ENCODE peak calls at places on chromosomes 5 and 9, in ten cellular contexts. D is mucosa of descending colon, U is right lobe of liver, E is choroid plexus epithelial cell, B is heart right ventricle, Z is astrocyte, C is Peyer's patch, L is uterus, F is osteoblast, S is cardiac fibroblast. P is an unnamed sample.
A peak's percentile ranks its signal among the peaks of the same experiment; 100 is the strongest.

GRCh38 chr9:108702681-108703080 is 153.1 kb downstream of the ACTL7B start:
- DNase-seq in D (no peak), U (no peak), E (no peak), B (no peak), Z (no peak), C (no peak), L (no peak), F (no peak), S (no peak), P (no peak)

GRCh38 chr5:172078027-172078426 is 71.6 kb upstream of the FBXW11 start:
- DNase-seq in D (peak; percentile 45), U (no peak), E (no peak), B (no peak), Z (no peak), C (peak; percentile 58), L (no peak), F (no peak), S (no peak), P (no peak)

GRCh38 chr5:143418140-143418866 is 14.8 kb upstream of the NR3C1 start:
- DNase-seq in D (peak; percentile 30), U (no peak), E (no peak), B (no peak), Z (no peak), C (no peak), L (no peak), F (no peak), S (no peak), P (no peak)

GRCh38 chr5:8700222-8700621 is 831.3 kb downstream of the MTRR start:
- DNase-seq in D (peak; percentile 27), U (no peak), E (peak; percentile 28), B (no peak), Z (no peak), C (peak; percentile 63), L (no peak), F (no peak), S (no peak), P (no peak)

GRCh38 chr9:16121593-16121992 is 568.8 kb downstream of the CCDC171 start:
- DNase-seq in D (no peak), U (no peak), E (peak; percentile 59), B (no peak), Z (peak; percentile 58), C (no peak), L (no peak), F (no peak), S (peak; percentile 61), P (no peak)

GRCh38 chr5:170861855-170862766 is at the start of gene RANBP17:
- DNase-seq in D (peak; percentile 80), U (peak; percentile 69), E (peak; percentile 88), B (peak; percentile 56), Z (peak; percentile 55), C (peak; percentile 54), L (peak; percentile 19), F (peak; percentile 95), S (peak; percentile 77), P (peak; percentile 80)

GRCh38 chr9:9598723-9599122 is 1014.1 kb downstream of the PTPRD start:
- DNase-seq in D (no peak), U (no peak), E (no peak), B (no peak), Z (no peak), C (no peak), L (no peak), F (no peak), S (no peak), P (no peak)

GRCh38 chr9:108786756-108787663 is 68.8 kb downstream of the ACTL7B start:
- DNase-seq in D (no peak), U (no peak), E (peak; percentile 62), B (no peak), Z (peak; percentile 53), C (no peak), L (no peak), F (peak; percentile 81), S (peak; percentile 53), P (no peak)

GRCh38 chr5:171946382-171946781 is 60.1 kb downstream of the FBXW11 start:
- DNase-seq in D (no peak), U (no peak), E (no peak), B (no peak), Z (no peak), C (no peak), L (no peak), F (no peak), S (no peak), P (no peak)

GRCh38 chr5:54758038-54758437 is 227.4 kb downstream of the ESM1 start:
- DNase-seq in D (no peak), U (no peak), E (peak; percentile 87), B (no peak), Z (peak; percentile 88), C (no peak), L (no peak), F (no peak), S (peak; percentile 91), P (no peak)

GRCh38 chr9:91421022-91421765 is 2.4 kb downstream of the NFIL3 start:
- DNase-seq in D (peak; percentile 64), U (peak; percentile 66), E (peak; percentile 64), B (peak; percentile 38), Z (no peak), C (no peak), L (peak; percentile 38), F (peak; percentile 88), S (peak; percentile 30), P (peak; percentile 67)
- TF ChIP-seq CTCF in D (no peak), U (peak; percentile 31), E (peak; percentile 59), B (no peak), Z (peak; percentile 20), C (no peak), L (no peak), F (peak; percentile 39), S (peak; percentile 44), P (peak; percentile 36)

DNA sequence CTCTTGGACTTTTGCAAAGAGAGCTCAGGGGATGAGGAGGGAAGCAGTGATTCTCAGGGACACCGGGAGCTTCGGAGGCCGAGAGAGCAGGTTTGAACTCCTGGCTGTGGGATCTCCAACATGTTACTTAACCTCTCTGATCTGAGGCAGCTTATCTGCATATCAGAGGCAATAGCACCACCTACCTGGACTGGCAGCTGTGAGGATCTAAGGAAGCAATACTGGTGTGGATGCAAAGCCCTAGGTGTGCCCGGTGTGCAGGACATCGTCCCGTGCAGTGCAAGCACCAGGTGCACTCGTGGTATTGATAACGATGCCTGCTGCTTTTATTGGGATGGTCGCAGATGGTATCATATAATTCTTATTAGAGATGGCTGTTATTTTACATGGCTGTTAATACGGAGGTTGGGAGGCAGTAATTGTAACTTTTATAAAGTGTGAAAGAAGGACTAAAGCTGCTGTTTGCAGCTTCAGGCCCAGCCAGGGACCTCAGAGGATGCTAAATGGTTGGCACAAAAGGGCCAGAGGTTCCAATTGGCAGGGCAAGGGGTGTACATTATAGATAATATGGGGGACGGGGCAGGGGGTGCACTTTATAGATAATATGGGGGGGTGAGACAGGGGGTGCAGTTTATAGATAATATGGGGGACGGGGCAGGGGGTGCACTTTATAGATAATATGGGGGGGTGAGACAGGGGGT is 14.9 kb downstream of the COL5A1 start:
- DNase-seq in D (peak; percentile 10), U (peak; percentile 40), E (no peak), B (no peak), Z (no peak), C (no peak), L (no peak), F (peak; percentile 81), S (no peak), P (no peak)
- TF ChIP-seq CTCF in D (no peak), U (no peak), E (peak; percentile 37), B (no peak), Z (no peak), C (no peak), L (no peak), F (no peak), S (no peak), P (no peak)

DNA sequence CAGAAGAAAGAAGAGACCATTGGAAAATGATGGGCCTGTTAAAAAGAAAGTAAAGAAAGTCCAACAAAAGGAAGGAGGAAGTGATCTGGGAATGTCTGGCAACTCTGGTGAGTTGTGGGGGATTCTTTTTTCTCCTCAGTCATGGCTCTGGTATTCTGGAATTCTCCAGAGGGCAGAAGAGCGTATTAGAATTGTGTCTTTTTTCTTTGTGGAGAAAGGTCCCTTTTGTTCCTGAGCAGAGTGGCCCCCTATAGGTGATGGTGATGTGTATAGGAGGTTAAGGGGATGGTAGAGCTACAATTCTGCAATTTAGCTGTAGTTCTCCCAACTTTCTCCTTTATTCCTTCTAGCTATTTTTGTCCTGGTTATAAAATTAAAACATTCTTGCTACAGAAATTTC is 1.6 kb upstream of the DHFR start:
- DNase-seq in D (no peak), U (no peak), E (no peak), B (no peak), Z (peak; percentile 17), C (no peak), L (no peak), F (no peak), S (peak; percentile 15), P (no peak)
- TF ChIP-seq CTCF in D (no peak), U (no peak), E (peak; percentile 22), B (no peak), Z (no peak), C (no peak), L (no peak), F (peak; percentile 19), S (no peak), P (no peak)

DNA sequence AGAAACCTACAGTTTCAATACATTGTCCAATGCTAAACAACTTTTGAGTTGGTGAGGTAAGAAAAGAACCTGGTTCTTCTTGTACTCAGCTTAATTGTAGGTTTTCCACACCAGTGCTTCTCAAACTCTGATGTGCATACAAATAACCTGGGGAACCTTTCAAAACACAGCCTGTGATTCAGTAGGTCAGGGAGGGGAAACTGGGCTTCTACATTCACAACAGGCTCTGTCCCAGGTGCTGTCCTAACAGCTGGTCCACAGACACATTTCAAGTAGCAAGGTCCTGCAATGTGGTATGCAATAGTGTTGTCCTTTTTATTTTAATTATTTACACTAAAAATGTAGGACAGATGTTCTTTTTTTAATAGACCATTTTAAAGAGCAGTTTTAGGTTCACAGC is 47.4 kb upstream of the SNCAIP start:
- DNase-seq in D (no peak), U (no peak), E (no peak), B (no peak), Z (no peak), C (no peak), L (no peak), F (no peak), S (no peak), P (no peak)
- TF ChIP-seq CTCF in D (no peak), U (no peak), E (no peak), B (no peak), Z (no peak), C (no peak), L (no peak), F (no peak), S (no peak), P (no peak)

GRCh38 chr9:87834357-87834756 is 48.3 kb upstream of the SPATA31E1 start:
- DNase-seq in D (peak; percentile 37), U (no peak), E (no peak), B (no peak), Z (no peak), C (peak; percentile 56), L (no peak), F (no peak), S (no peak), P (no peak)
- TF ChIP-seq CTCF in D (no peak), U (peak; percentile 5), E (no peak), B (no peak), Z (no peak), C (peak; percentile 44), L (no peak), F (no peak), S (peak; percentile 13), P (no peak)

DNA sequence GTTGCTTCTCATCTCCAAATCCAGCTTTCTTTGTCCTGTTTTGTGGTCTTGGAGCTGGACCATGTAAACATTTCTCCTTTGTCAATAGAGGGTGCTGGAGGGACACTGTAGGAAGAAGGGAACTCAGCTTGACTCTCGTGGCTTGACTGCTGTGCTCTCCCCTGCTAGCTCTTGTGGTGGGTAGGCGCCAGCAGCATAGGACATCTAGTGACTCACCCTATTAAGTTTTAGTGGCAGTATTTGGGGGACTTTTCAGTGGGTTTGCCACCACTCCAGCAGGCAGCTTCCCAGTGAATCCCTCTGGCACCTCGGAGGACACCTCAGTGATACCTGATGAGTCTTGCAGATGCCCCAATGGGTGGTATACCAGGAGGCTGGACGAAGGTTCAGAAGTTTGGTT is 97.8 kb downstream of the TSSK1B start:
- DNase-seq in D (no peak), U (no peak), E (peak; percentile 88), B (peak; percentile 20), Z (peak; percentile 67), C (no peak), L (peak; percentile 30), F (peak; percentile 71), S (peak; percentile 87), P (peak; percentile 6)
- TF ChIP-seq CTCF in D (no peak), U (peak; percentile 56), E (peak; percentile 76), B (peak; percentile 56), Z (peak; percentile 45), C (no peak), L (peak; percentile 26), F (peak; percentile 61), S (peak; percentile 65), P (no peak)

P was measured in GM20000.